ENCODE peak calls at places on chromosomes 3 and 15, in seven cellular contexts. I is GM04504; B is central memory CD4-positive, alpha-beta T cell; P is NCI-H2171; A is activated naive CD4-positive, alpha-beta T cell treated with anti-CD3 and anti-CD28 coated beads, Interleukin-2, amount 50 U/mL, for 72 hours; K is ELR; Q is NAMALWA. S is an unnamed sample.

GRCh38 chr3:138356666-138357409 is 8.5 kb downstream of the MRAS start:
- DNase-seq in I (no peak), B (no peak), P (no peak), A (no peak), K (no peak), Q (no peak), S (no peak)

GRCh38 chr3:8937064-8938020 is 25.9 kb downstream of the RAD18 start:
- DNase-seq in I (peak), B (no peak), P (no peak), A (no peak), K (peak), Q (no peak), S (peak)

GRCh38 chr3:136162322-136162721 is 33.8 kb downstream of the MSL2 start:
- DNase-seq in I (no peak), B (no peak), P (no peak), A (no peak), K (no peak), Q (no peak), S (no peak)

GRCh38 chr3:2937578-2937977 is 172.6 kb downstream of the IL5RA start:
- DNase-seq in I (no peak), B (no peak), P (no peak), A (no peak), K (no peak), Q (no peak), S (no peak)

GRCh38 chr15:61032600-61033286 is 196.4 kb downstream of the RORA start:
- DNase-seq in I (no peak), B (no peak), P (no peak), A (no peak), K (no peak), Q (no peak), S (no peak)

GRCh38 chr3:46089237-46090011 is 62.1 kb upstream of the XCR1 start:
- DNase-seq in I (peak), B (no peak), P (no peak), A (no peak), K (peak), Q (no peak), S (peak)

GRCh38 chr3:133887075-133887950 is 8.4 kb downstream of the RAB6B start:
- DNase-seq in I (no peak), B (no peak), P (no peak), A (no peak), K (no peak), Q (no peak), S (no peak)

GRCh38 chr3:124492824-124493223 is 237.4 kb upstream of the UMPS start:
- DNase-seq in I (no peak), B (no peak), P (peak), A (no peak), K (peak), Q (no peak), S (peak)

GRCh38 chr15:95429345-95429744 is 901.2 kb upstream of the NR2F2 start:
- DNase-seq in I (no peak), B (no peak), P (no peak), A (no peak), K (no peak), Q (no peak), S (no peak)

GRCh38 chr3:187519428-187519890 is 150.7 kb downstream of the SST start:
- DNase-seq in I (no peak), B (no peak), P (no peak), A (no peak), K (peak), Q (no peak), S (peak)

GRCh38 chr3:55169608-55170010 is 241.8 kb upstream of the LRTM1 start:
- DNase-seq in I (peak), B (no peak), P (no peak), A (no peak), K (peak), Q (no peak), S (peak)

GRCh38 chr3:119795849-119796248 is 13.9 kb downstream of the NR1I2 start:
- DNase-seq in I (no peak), B (no peak), P (no peak), A (no peak), K (no peak), Q (no peak), S (no peak)

S was measured in HFFc6.